ENCODE peak calls at places on chromosomes 1 and 21, in seven cellular contexts. H is tibial nerve, T is stomach, G is transverse colon, Z is A549, N is ovary, U is sigmoid colon. C is an unnamed sample.
A peak's percentile ranks its signal among the peaks of the same experiment; 100 is the strongest.

GRCh38 chr1:11324562-11324961 is 51.6 kb downstream of the UBIAD1 start:
- DNase-seq in H (no peak), T (no peak), G (no peak), Z (no peak), N (no peak), U (no peak), C (no peak)

GRCh38 chr1:5847013-5847654 is 145.1 kb downstream of the NPHP4 start:
- DNase-seq in H (no peak), T (no peak), G (no peak), Z (no peak), N (no peak), U (no peak), C (no peak)

GRCh38 chr1:28971980-28972771 is 57.8 kb downstream of the EPB41 start:
- DNase-seq in H (no peak), T (no peak), G (no peak), Z (peak; percentile 68), N (no peak), U (peak; percentile 73), C (no peak)

GRCh38 chr21:35530726-35531125 is 481.6 kb upstream of the RUNX1 start:
- DNase-seq in H (no peak), T (no peak), G (no peak), Z (no peak), N (no peak), U (no peak), C (no peak)

GRCh38 chr1:34460193-34460592 is 283.5 kb downstream of the C1orf94 start:
- DNase-seq in H (peak; percentile 18), T (peak; percentile 33), G (peak; percentile 47), Z (peak; percentile 21), N (no peak), U (no peak), C (no peak)

GRCh38 chr1:100354971-100355394 is 2.7 kb downstream of the CDC14A start:
- DNase-seq in H (no peak), T (peak; percentile 54), G (peak; percentile 32), Z (no peak), N (no peak), U (no peak), C (no peak)

GRCh38 chr1:243738020-243738419 is 112.0 kb downstream of the AKT3 start:
- DNase-seq in H (no peak), T (no peak), G (no peak), Z (no peak), N (no peak), U (no peak), C (no peak)

GRCh38 chr1:2989976-2990375 is 31.3 kb upstream of the ACTRT2 start:
- DNase-seq in H (no peak), T (no peak), G (no peak), Z (no peak), N (no peak), U (peak; percentile 50), C (peak; percentile 77)

GRCh38 chr1:44417351-44418021 is 12.4 kb downstream of the RNF220 start:
- DNase-seq in H (no peak), T (peak; percentile 33), G (no peak), Z (no peak), N (no peak), U (no peak), C (no peak)

GRCh38 chr1:182615468-182616129 is 11.4 kb upstream of the RGS16 start:
- DNase-seq in H (peak; percentile 61), T (no peak), G (no peak), Z (no peak), N (peak; percentile 50), U (peak; percentile 82), C (no peak)

GRCh38 chr1:13809461-13810159 is 109.6 kb downstream of the PRDM2 start:
- DNase-seq in H (no peak), T (no peak), G (no peak), Z (no peak), N (no peak), U (no peak), C (no peak)

GRCh38 chr1:221840511-221841243 is 98.8 kb upstream of the DUSP10 start:
- DNase-seq in H (peak; percentile 22), T (no peak), G (no peak), Z (peak; percentile 11), N (no peak), U (no peak), C (peak; percentile 86)

GRCh38 chr1:30847358-30847972 is 61.1 kb downstream of the SDC3 start:
- DNase-seq in H (peak; percentile 66), T (peak; percentile 74), G (peak; percentile 80), Z (no peak), N (peak; percentile 34), U (peak; percentile 92), C (peak; percentile 89)

GRCh38 chr21:45164124-45164511 is 89.7 kb downstream of the ADARB1 start:
- DNase-seq in H (no peak), T (no peak), G (no peak), Z (no peak), N (no peak), U (peak; percentile 74), C (peak; percentile 48)

GRCh38 chr21:43639470-43640178 is 19.7 kb downstream of the HSF2BP start:
- DNase-seq in H (no peak), T (no peak), G (no peak), Z (peak; percentile 59), N (no peak), U (no peak), C (no peak)

GRCh38 chr21:45971487-45972352 is 9.8 kb upstream of the COL6A1 start:
- DNase-seq in H (no peak), T (no peak), G (peak; percentile 35), Z (no peak), N (peak; percentile 62), U (peak; percentile 94), C (peak; percentile 90)

GRCh38 chr1:19605884-19606442 is 38.1 kb upstream of the NBL1 start:
- DNase-seq in H (no peak), T (no peak), G (no peak), Z (no peak), N (no peak), U (no peak), C (no peak)

GRCh38 chr1:224472806-224473205 is 38.2 kb upstream of the WDR26 start:
- DNase-seq in H (no peak), T (no peak), G (no peak), Z (no peak), N (no peak), U (no peak), C (no peak)

GRCh38 chr1:201562659-201563405 is 23.9 kb downstream of the NAV1 start:
- DNase-seq in H (no peak), T (no peak), G (no peak), Z (peak; percentile 30), N (no peak), U (peak; percentile 83), C (peak; percentile 77)

GRCh38 chr1:24960071-24960801 is 30.2 kb upstream of the RUNX3 start:
- DNase-seq in H (no peak), T (no peak), G (no peak), Z (no peak), N (no peak), U (peak; percentile 40), C (no peak)
- TF ChIP-seq EP300 in H (no peak), T (no peak), G (no peak), Z (no peak), N (no peak), U (no peak), C (no peak)

GRCh38 chr1:47711211-47711847 is 273.5 kb downstream of the FOXD2 start:
- DNase-seq in H (no peak), T (no peak), G (no peak), Z (no peak), N (no peak), U (peak; percentile 25), C (no peak)

GRCh38 chr1:47709302-47710074 is 271.6 kb downstream of the FOXD2 start:
- DNase-seq in H (no peak), T (no peak), G (peak; percentile 50), Z (peak; percentile 44), N (no peak), U (no peak), C (peak; percentile 79)

GRCh38 chr1:47708658-47709301 is 270.9 kb downstream of the FOXD2 start:
- DNase-seq in H (no peak), T (no peak), G (peak; percentile 47), Z (peak; percentile 23), N (no peak), U (peak; percentile 57), C (no peak)

GRCh38 chr1:47711848-47712492 is 274.1 kb downstream of the FOXD2 start:
- DNase-seq in H (no peak), T (no peak), G (no peak), Z (no peak), N (no peak), U (no peak), C (peak; percentile 55)

GRCh38 chr1:47710075-47711071 is 272.5 kb downstream of the FOXD2 start:
- DNase-seq in H (peak; percentile 85), T (peak; percentile 83), G (peak; percentile 85), Z (peak; percentile 49), N (peak; percentile 69), U (peak; percentile 84), C (peak; percentile 81)
- TF ChIP-seq EP300 in H (peak; percentile 29), T (no peak), G (no peak), Z (no peak), N (no peak), U (no peak), C (no peak)

DNA sequence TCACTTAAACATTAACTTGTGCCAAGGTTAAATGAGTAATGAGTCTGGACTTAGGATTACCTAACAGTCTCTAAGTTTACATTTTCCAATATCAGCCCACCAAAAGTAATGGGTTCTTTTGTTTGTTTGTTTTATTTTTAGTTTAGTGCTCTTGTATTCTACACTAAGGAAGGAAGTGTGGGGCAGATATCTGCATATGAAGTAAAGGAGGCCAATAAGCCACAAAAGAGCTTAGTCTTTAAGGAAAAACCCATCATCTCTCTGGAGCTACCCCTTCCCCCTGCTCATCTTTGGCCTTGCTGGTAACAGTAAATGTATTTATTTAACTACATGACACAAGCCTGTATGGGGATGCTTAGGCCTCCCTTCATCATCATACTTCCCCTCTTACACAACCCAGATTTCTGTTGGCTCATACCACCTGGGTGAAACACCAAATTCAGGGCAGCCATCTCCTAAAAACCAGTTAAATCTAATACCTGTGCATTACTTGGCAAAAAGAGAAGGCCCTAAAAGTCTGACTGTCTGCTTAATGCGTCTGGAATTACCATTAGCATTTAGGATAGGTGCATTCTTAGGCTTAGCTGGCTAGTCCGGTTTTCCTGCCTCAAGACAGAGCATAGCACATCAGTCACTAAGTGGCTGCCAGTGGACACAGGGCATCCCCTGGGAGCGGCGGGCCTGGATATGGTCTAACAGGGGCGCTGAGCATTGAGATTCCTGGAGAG is 96.8 kb upstream of the ADGRL2 start:
- DNase-seq in H (no peak), T (no peak), G (no peak), Z (peak; percentile 31), N (no peak), U (no peak), C (no peak)
- TF ChIP-seq EP300 in H (no peak), T (no peak), G (no peak), Z (no peak), N (no peak), U (no peak), C (no peak)

DNA sequence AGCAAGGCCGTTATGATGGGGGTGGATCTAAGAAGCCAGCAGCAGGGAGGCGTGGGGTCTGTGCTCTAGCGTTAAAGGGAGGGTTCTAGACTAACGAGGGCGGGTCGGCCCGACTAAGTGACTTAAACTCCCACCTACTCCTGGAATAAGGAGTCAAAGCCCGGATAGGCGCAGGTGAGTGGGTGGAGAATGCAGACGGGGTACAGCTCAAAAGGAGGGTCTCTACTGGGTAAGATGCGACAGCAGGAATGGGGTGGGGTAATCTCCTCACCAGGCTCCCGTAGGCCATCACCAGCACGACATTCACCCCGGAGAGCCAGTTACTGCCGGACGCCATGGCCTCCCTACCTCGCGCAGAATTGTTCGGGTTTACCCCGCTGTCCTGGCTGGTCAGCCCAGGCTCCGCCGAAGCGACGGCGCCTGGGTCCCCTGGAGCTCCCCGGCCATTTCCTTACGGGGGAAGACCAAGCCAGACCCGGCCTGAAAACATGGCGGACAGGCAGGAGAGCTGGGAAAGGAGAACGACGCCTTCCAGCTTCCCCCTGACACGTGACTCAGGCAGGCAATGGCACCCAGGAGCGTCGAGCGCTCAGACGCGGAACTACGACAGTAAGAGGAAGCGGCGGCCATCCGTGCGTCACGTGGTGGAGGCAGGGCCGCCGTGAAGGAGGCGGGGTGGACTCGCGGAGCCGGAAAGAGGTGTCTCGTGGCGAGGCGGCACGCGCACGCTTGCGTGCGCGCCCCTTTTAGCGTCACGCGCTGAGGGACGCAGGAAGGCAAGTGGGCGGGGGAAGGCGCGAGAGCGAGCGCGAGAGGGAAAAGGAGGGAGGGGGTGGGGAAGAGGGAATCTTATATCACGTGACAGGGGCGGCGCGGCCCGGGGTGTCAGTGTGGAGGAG is at the start of gene UBAP2L:
- DNase-seq in H (peak; percentile 96), T (peak; percentile 99), G (peak; percentile 99), Z (peak; percentile 100), N (peak; percentile 99), U (peak; percentile 100), C (peak; percentile 99)
- TF ChIP-seq EP300 in H (peak; percentile 99), T (peak; percentile 51), G (peak; percentile 87), Z (no peak), N (peak; percentile 99), U (peak; percentile 71), C (peak; percentile 93)

C was measured in suprapubic skin.